ENCODE peak calls at places on chromosome 11, in five cellular contexts. X is H9, B is A549, K is pancreas, E is fibroblast of lung. Y is an unnamed sample. For H3K4me1 and H3K9me3, the result is how much of the 10 kb centered on the place peaks cover.

GRCh38 chr11:18853086-18853720 is 61.6 kb upstream of the PTPN5 start:
- DNase-seq in X (peak), B (peak), K (no peak), E (peak), Y (no peak)

GRCh38 chr11:60377737-60378136 is 595 bp upstream of the MS4A7 start:
- DNase-seq in X (no peak), B (no peak), K (peak), E (no peak), Y (no peak)

GRCh38 chr11:12897390-12897789 is 111.7 kb upstream of the RASSF10 start:
- DNase-seq in X (no peak), B (no peak), K (no peak), E (no peak), Y (no peak)

GRCh38 chr11:109247071-109247470 is 174.9 kb upstream of the C11orf87 start:
- DNase-seq in X (no peak), B (no peak), K (no peak), E (no peak), Y (no peak)

GRCh38 chr11:87252869-87253268 is 215.1 kb downstream of the TMEM135 start:
- DNase-seq in X (no peak), B (no peak), K (no peak), E (no peak), Y (no peak)

GRCh38 chr11:85821636-85822035 is 10.7 kb upstream of the SYTL2 start:
- DNase-seq in X (no peak), B (peak), K (no peak), E (peak), Y (no peak)

GRCh38 chr11:118488480-118489109 is 38.7 kb upstream of the TTC36 start:
- DNase-seq in X (peak), B (peak), K (peak), E (peak), Y (peak)

GRCh38 chr11:14414470-14415461 is 55.8 kb upstream of the RRAS2 start:
- DNase-seq in X (no peak), B (no peak), K (no peak), E (peak), Y (no peak)

DNA sequence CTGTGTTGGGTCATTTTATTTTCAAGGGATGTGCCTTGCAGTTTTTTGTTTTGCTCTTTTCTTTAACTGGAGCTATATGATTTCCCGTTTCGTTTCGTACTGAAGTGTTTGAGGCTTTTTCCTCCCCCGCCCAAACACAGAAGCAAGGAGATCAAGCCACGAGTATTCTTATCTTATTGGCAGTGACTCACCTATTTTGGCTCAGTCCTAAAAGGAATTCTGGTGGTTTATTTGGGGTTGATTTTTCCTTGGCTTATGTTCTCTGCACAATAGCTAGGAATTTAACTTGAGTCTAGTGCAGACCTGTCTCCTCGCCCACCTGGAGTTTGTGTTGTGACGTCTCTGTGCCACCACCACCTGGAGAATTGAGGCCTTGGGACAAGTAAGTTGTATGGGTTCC is 90.6 kb upstream of the BIRC3 start:
- DNase-seq in X (no peak), B (no peak), K (no peak), E (peak), Y (no peak)
- H3K4me1 ChIP-seq in X (under half), B (under half), K (under half), E (under half), Y (under half)

GRCh38 chr11:75024764-75025211 is 36.1 kb downstream of the NEU3 start:
- DNase-seq in X (no peak), B (no peak), K (no peak), E (peak), Y (no peak)

GRCh38 chr11:75023446-75024067 is 34.8 kb downstream of the NEU3 start:
- DNase-seq in X (peak), B (no peak), K (no peak), E (no peak), Y (no peak)

GRCh38 chr11:75024068-75024449 is 35.3 kb downstream of the NEU3 start:
- DNase-seq in X (peak), B (no peak), K (no peak), E (no peak), Y (no peak)

GRCh38 chr11:75022759-75023396 is 34.1 kb downstream of the NEU3 start:
- DNase-seq in X (peak), B (peak), K (peak), E (peak), Y (peak)

GRCh38 chr11:75022289-75022688 is 33.6 kb downstream of the NEU3 start:
- DNase-seq in X (no peak), B (no peak), K (no peak), E (no peak), Y (no peak)
- TF ChIP-seq CTCF in X (no peak), B (no peak), K (no peak), E (no peak), Y (no peak)

DNA sequence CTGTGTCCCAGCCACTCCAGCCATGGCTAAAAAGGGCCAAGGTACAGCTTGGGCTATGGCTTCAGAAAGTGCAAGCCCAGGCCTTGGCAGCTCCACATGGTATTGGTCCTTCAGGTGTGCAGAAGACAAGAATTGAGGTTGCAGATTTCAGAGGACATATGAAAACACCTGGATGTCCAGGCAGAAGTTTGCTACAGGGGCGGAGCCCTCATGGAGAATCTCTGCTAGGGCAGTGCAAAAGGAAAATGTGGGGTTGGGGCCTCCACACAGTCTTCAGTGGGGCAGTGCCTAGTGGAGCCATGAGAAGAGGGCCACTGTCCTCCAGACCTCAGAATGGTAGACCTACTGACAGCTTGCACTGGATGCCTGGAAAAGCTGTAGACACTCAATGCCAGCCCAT is 1074.1 kb downstream of the JRKL start:
- DNase-seq in X (no peak), B (no peak), K (no peak), E (no peak), Y (no peak)
- H3K9me3 ChIP-seq in X (under half), B (under half), K (under half), E (under half), Y (under half)

DNA sequence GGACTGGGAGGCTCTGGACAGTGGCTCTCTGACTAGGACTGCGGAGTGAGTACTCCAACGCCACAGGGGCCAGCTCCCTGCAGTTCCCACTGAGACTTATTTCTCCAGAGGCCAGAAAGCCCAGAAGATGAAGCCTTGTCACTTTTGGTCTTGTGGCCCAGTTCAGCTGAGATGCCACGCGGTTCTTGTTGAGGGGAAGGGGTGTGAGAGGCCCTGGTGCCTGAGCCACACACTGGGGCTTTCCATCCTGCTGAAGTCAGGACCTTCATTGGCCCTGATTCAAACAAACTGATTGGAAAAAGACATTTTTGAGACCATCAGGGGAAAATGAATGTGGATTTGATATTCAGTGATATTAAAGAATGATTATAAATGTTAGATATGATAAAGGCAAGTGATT is 73.6 kb downstream of the UBASH3B start:
- DNase-seq in X (no peak), B (no peak), K (no peak), E (no peak), Y (no peak)
- H3K4me1 ChIP-seq in X (under half), B (half or more), K (under half), E (under half), Y (under half)

GRCh38 chr11:42407379-42407778 is 904.4 kb upstream of the API5 start:
- DNase-seq in X (peak), B (no peak), K (no peak), E (no peak), Y (no peak)
- TF ChIP-seq CTCF in X (peak), B (no peak), K (no peak), E (no peak), Y (no peak)

DNA sequence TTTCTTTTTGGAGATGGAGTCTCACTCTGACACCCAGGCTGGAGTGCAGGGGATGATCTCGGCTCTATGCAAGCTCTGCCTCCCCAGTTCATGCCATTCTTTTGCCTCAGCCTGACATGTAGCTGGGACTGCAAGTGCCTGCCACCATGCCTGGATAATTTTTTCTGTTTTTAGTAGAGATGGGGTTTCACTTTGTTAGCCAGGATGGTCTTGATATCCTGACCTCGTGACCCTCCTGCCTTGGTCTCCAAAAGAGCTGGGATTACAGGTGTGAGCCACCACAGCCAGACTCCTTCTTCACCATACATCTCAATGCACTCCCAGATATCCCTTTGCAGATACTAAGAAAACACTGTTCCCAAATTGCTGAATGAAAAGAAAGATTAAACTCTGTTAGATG is 224.3 kb downstream of the OR4A5 start:
- DNase-seq in X (no peak), B (no peak), K (no peak), E (no peak), Y (no peak)
- H3K9me3 ChIP-seq in X (half or more), B (under half), K (under half), E (under half), Y (under half)